ENCODE peak calls at places on chromosome 15, in six cellular contexts. T is OCI-LY7, P is PC-3, V is hepatocyte, N is GM23338, K is SK-N-SH. U is an unnamed sample.

GRCh38 chr15:51536965-51537574 is 85.5 kb downstream of the DMXL2 start:
- DNase-seq in K (peak; percentile 9), T (peak; percentile 8), V (peak; percentile 17), P (peak; percentile 33), N (peak; percentile 36), U (peak; percentile 56)

GRCh38 chr15:38528279-38528678 is 36.3 kb downstream of the RASGRP1 start:
- DNase-seq in T (no peak), N (no peak), P (peak; percentile 45), V (no peak), K (no peak), U (peak; percentile 90)

GRCh38 chr15:81480645-81481053 is 106.6 kb upstream of the TMC3 start:
- DNase-seq in N (peak; percentile 78), T (peak; percentile 70), K (peak; percentile 40), P (peak; percentile 79), V (peak; percentile 86), U (peak; percentile 68)

GRCh38 chr15:41894791-41895463 is 1.1 kb upstream of the SPTBN5 start:
- DNase-seq in P (peak; percentile 82), V (peak; percentile 78), K (peak; percentile 97), T (no peak), N (peak; percentile 36), U (peak; percentile 94)

GRCh38 chr15:40088929-40089755 is 19.5 kb downstream of the BMF start:
- DNase-seq in K (no peak), P (no peak), T (no peak), V (no peak), N (peak; percentile 84), U (peak; percentile 32)

GRCh38 chr15:54506977-54507524 is 528.8 kb downstream of the UNC13C start:
- DNase-seq in T (no peak), N (no peak), P (no peak), V (no peak), K (no peak), U (no peak)

GRCh38 chr15:88036154-88036839 is 220.2 kb downstream of the NTRK3 start:
- DNase-seq in P (no peak), T (no peak), N (peak; percentile 59), V (no peak), K (no peak), U (no peak)

GRCh38 chr15:37109952-37110630 is 9.7 kb upstream of the MEIS2 start:
- DNase-seq in T (no peak), V (no peak), N (peak; percentile 66), P (no peak), K (peak; percentile 51), U (peak; percentile 61)

GRCh38 chr15:67146214-67146613 is 80.8 kb downstream of the SMAD3 start:
- DNase-seq in V (peak; percentile 46), P (peak; percentile 61), K (peak; percentile 47), N (no peak), T (no peak), U (peak; percentile 92)

GRCh38 chr15:41501191-41501917 is 7.7 kb downstream of the ITPKA start:
- DNase-seq in V (peak; percentile 47), T (peak; percentile 23), P (no peak), N (peak; percentile 64), K (peak; percentile 75), U (peak; percentile 61)

GRCh38 chr15:71575474-71576045 is 234.8 kb upstream of the NR2E3 start:
- DNase-seq in K (peak; percentile 36), N (peak; percentile 23), V (no peak), P (peak; percentile 49), T (peak; percentile 7), U (peak; percentile 47)

GRCh38 chr15:85142324-85142723 is 160.7 kb downstream of the PDE8A start:
- DNase-seq in V (no peak), N (no peak), T (no peak), P (peak; percentile 87), K (no peak), U (peak; percentile 68)

GRCh38 chr15:64547275-64547674 is 86.9 kb downstream of the ZNF609 start:
- DNase-seq in T (no peak), N (no peak), K (peak; percentile 59), V (no peak), P (no peak), U (no peak)

GRCh38 chr15:34679326-34679725 is 75.5 kb downstream of the GJD2 start:
- DNase-seq in T (no peak), K (no peak), V (no peak), N (no peak), P (no peak), U (peak; percentile 13)

GRCh38 chr15:79023546-79023890 is 67.1 kb downstream of the RASGRF1 start:
- DNase-seq in P (no peak), N (no peak), T (no peak), V (no peak), K (no peak), U (no peak)

GRCh38 chr15:100759116-100759515 is 120.5 kb upstream of the ALDH1A3 start:
- DNase-seq in V (peak; percentile 58), K (no peak), T (no peak), N (no peak), P (no peak), U (peak; percentile 86)

GRCh38 chr15:28286031-28286430 is 35.9 kb downstream of the HERC2 start:
- DNase-seq in N (no peak), T (no peak), K (no peak), V (no peak), P (no peak), U (no peak)

GRCh38 chr15:78374436-78375393 is 34.6 kb downstream of the CRABP1 start:
- DNase-seq in N (no peak), V (peak; percentile 85), T (peak; percentile 2), P (peak; percentile 88), K (no peak), U (no peak)

GRCh38 chr15:62503451-62503850 is 338.4 kb upstream of the C2CD4B start:
- DNase-seq in T (no peak), V (peak; percentile 42), N (no peak), P (no peak), K (no peak), U (peak; percentile 30)

GRCh38 chr15:32722126-32722525 is 4.3 kb downstream of the GREM1 start:
- DNase-seq in V (no peak), P (no peak), K (no peak), N (no peak), T (no peak), U (peak; percentile 70)
- H3K27ac ChIP-seq in V (no peak overlapping the region), P (no peak overlapping the region), K (peak overlapping the region; percentile 69), N (no peak overlapping the region), T (no peak overlapping the region), U (peak overlapping the region; percentile 84)

GRCh38 chr15:60508442-60508841 is 29.5 kb upstream of the ICE2 start:
- DNase-seq in V (no peak), P (peak; percentile 19), K (no peak), N (no peak), T (no peak), U (no peak)

GRCh38 chr15:60511351-60512157 is 32.6 kb upstream of the ICE2 start:
- DNase-seq in N (no peak), P (no peak), T (no peak), K (no peak), V (no peak), U (no peak)

GRCh38 chr15:60507596-60508424 is 28.9 kb upstream of the ICE2 start:
- DNase-seq in P (peak; percentile 72), K (peak; percentile 60), N (peak; percentile 79), T (peak; percentile 64), V (peak; percentile 61), U (peak; percentile 74)

GRCh38 chr15:60509470-60509869 is 30.5 kb upstream of the ICE2 start:
- DNase-seq in N (no peak), P (peak; percentile 13), V (no peak), T (no peak), K (no peak), U (no peak)

GRCh38 chr15:60510006-60510405 is 31.1 kb upstream of the ICE2 start:
- DNase-seq in N (no peak), K (no peak), P (no peak), V (no peak), T (no peak), U (no peak)
- TF ChIP-seq EZH2phosphoT487 in N (no peak), K (no peak), P (no peak), V (no peak), T (no peak), U (no peak)

GRCh38 chr15:76431936-76432335 is 95.4 kb downstream of the ISL2 start:
- DNase-seq in K (no peak), V (no peak), T (no peak), P (no peak), N (peak; percentile 17), U (peak; percentile 7)
- H3K27ac ChIP-seq in K (no peak overlapping the region), V (no peak overlapping the region), T (no peak overlapping the region), P (no peak overlapping the region), N (no peak overlapping the region), U (no peak overlapping the region)

GRCh38 chr15:29596266-29596665 is 226.0 kb downstream of the TJP1 start:
- DNase-seq in K (no peak), P (peak; percentile 52), V (peak; percentile 10), T (peak; percentile 2), N (peak; percentile 53), U (peak; percentile 42)
- TF ChIP-seq EZH2phosphoT487 in K (no peak), P (no peak), V (no peak), T (no peak), N (no peak), U (no peak)

GRCh38 chr15:99051308-99051707 is 43.7 kb upstream of the PGPEP1L start:
- DNase-seq in T (no peak), N (no peak), P (no peak), V (no peak), K (no peak), U (no peak)
- H3K27ac ChIP-seq in T (no peak overlapping the region), N (no peak overlapping the region), P (no peak overlapping the region), V (no peak overlapping the region), K (no peak overlapping the region), U (no peak overlapping the region)

GRCh38 chr15:99181544-99181943 is 67.8 kb downstream of the TTC23 start:
- DNase-seq in P (no peak), T (no peak), V (no peak), N (peak; percentile 40), K (no peak), U (no peak)
- TF ChIP-seq EZH2phosphoT487 in P (no peak), T (no peak), V (no peak), N (no peak), K (no peak), U (no peak)

GRCh38 chr15:89103481-89104171 is 15.4 kb downstream of the ABHD2 start:
- DNase-seq in V (no peak), N (no peak), P (no peak), T (no peak), K (no peak), U (no peak)
- H3K27ac ChIP-seq in V (peak overlapping the region; percentile 83), N (no peak overlapping the region), P (peak overlapping the region; percentile 67), T (no peak overlapping the region), K (peak overlapping the region; percentile 94), U (no peak overlapping the region)

DNA sequence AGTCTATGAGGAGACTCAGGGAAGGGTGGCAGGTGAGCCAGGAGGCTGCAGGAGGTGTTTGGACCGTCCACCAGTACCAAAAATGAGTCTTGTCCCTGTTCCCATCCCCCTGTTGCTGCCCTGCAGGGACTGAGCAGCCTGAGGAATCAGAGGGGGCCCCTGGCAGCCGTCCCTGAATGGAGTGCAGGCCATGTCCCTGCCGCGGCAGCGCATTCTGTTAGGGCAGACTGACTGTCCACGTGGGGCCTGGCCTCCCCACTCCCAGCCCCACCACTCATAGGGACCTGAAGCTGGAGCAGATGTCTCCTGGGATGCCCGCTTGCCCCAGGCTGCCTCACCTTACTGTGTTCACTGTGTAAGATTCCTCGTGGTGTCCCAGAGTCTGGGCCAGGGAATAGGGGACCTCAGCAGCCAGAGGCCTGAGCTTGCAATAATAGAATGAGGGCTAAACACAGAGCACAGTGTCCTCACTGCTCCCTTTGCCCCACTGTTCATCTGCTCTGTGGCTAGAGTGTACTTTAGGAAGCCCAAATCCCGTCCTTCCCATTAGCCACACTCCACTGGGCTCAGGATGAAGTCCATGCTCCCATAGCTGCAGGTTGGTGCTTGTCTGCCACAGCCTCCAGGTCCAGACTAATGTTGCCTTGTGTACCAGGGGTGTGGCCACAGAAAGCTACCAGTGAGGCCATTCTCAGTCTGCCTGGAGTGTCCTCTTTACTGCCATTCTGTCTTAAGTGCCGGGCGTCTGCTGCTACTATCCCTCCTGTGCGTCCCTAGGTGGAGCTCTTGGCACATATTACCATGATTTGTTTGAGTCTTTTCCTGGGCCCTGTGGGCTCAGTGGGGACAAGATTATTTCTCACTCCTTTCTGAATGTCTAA is 63.2 kb downstream of the HCN4 start:
- DNase-seq in N (peak; percentile 89), V (peak; percentile 82), K (peak; percentile 79), P (peak; percentile 74), T (peak; percentile 45), U (peak; percentile 77)
- TF ChIP-seq EZH2phosphoT487 in N (no peak), V (no peak), K (no peak), P (no peak), T (no peak), U (no peak)

U was measured in GM23248.